ENCODE peak calls at places on chromosomes 12 and 14, in six cellular contexts. One of them, this sample, is unnamed.
A peak's percentile ranks its signal among the peaks of the same experiment; 100 is the strongest.

GRCh38 chr14:82710257-82710841 is 1176.7 kb upstream of the SEL1L start:
- DNase-seq in astrocyte of the cerebellum: peak; percentile 61
- DNase-seq in fibroblast of lung: peak; percentile 75
- DNase-seq in fibroblast of mammary gland: peak; percentile 74
- DNase-seq in transverse colon: peak; percentile 30
- DNase-seq in Peyer's patch: no peak
- DNase-seq in this sample: peak; percentile 81

GRCh38 chr12:55728185-55728931 is 451 bp downstream of the CD63 start:
- DNase-seq in fibroblast of lung: peak; percentile 70
- DNase-seq in transverse colon: peak; percentile 81
- DNase-seq in fibroblast of mammary gland: no peak
- DNase-seq in Peyer's patch: peak; percentile 83
- DNase-seq in astrocyte of the cerebellum: no peak
- DNase-seq in this sample: peak; percentile 44

GRCh38 chr12:122545855-122546254 is 18.8 kb downstream of the KNTC1 start:
- DNase-seq in transverse colon: no peak
- DNase-seq in fibroblast of mammary gland: no peak
- DNase-seq in fibroblast of lung: no peak
- DNase-seq in astrocyte of the cerebellum: no peak
- DNase-seq in Peyer's patch: no peak
- DNase-seq in this sample: no peak

GRCh38 chr12:45566257-45566656 is 163.2 kb upstream of the ARID2 start:
- DNase-seq in astrocyte of the cerebellum: no peak
- DNase-seq in transverse colon: no peak
- DNase-seq in Peyer's patch: no peak
- DNase-seq in fibroblast of lung: no peak
- DNase-seq in fibroblast of mammary gland: no peak
- DNase-seq in this sample: no peak

GRCh38 chr12:39867631-39868030 is 238.2 kb downstream of the SLC2A13 start:
- DNase-seq in transverse colon: no peak
- DNase-seq in fibroblast of mammary gland: peak; percentile 3
- DNase-seq in Peyer's patch: no peak
- DNase-seq in fibroblast of lung: no peak
- DNase-seq in astrocyte of the cerebellum: no peak
- DNase-seq in this sample: no peak

GRCh38 chr12:1083888-1084262 is 92.9 kb downstream of the ERC1 start:
- DNase-seq in Peyer's patch: no peak
- DNase-seq in transverse colon: no peak
- DNase-seq in fibroblast of lung: peak; percentile 81
- DNase-seq in fibroblast of mammary gland: peak; percentile 79
- DNase-seq in astrocyte of the cerebellum: peak; percentile 45
- DNase-seq in this sample: no peak

GRCh38 chr14:75126121-75126544 is 715 bp downstream of the NEK9 start:
- DNase-seq in fibroblast of lung: peak; percentile 2
- DNase-seq in Peyer's patch: no peak
- DNase-seq in transverse colon: no peak
- DNase-seq in astrocyte of the cerebellum: no peak
- DNase-seq in fibroblast of mammary gland: no peak
- DNase-seq in this sample: no peak

GRCh38 chr12:71441836-71442566 is 2.4 kb downstream of the LGR5 start:
- DNase-seq in fibroblast of mammary gland: no peak
- DNase-seq in astrocyte of the cerebellum: no peak
- DNase-seq in transverse colon: no peak
- DNase-seq in fibroblast of lung: no peak
- DNase-seq in Peyer's patch: no peak
- DNase-seq in this sample: no peak

GRCh38 chr12:106564678-106565329 is 18.0 kb upstream of the RFX4 start:
- DNase-seq in fibroblast of mammary gland: no peak
- DNase-seq in fibroblast of lung: no peak
- DNase-seq in transverse colon: no peak
- DNase-seq in Peyer's patch: no peak
- DNase-seq in astrocyte of the cerebellum: no peak
- DNase-seq in this sample: peak; percentile 59

GRCh38 chr14:69439516-69440270 is 41.2 kb downstream of the SLC39A9 start:
- DNase-seq in fibroblast of mammary gland: no peak
- DNase-seq in fibroblast of lung: no peak
- DNase-seq in astrocyte of the cerebellum: no peak
- DNase-seq in Peyer's patch: no peak
- DNase-seq in transverse colon: no peak
- DNase-seq in this sample: no peak

GRCh38 chr12:124397399-124397679 is 102.4 kb downstream of the RFLNA start:
- DNase-seq in fibroblast of lung: no peak
- DNase-seq in fibroblast of mammary gland: no peak
- DNase-seq in transverse colon: no peak
- DNase-seq in astrocyte of the cerebellum: no peak
- DNase-seq in Peyer's patch: no peak
- DNase-seq in this sample: no peak

GRCh38 chr14:36504805-36505192 is 15.2 kb downstream of the NKX2-1 start:
- DNase-seq in Peyer's patch: no peak
- DNase-seq in transverse colon: no peak
- DNase-seq in fibroblast of mammary gland: no peak
- DNase-seq in astrocyte of the cerebellum: no peak
- DNase-seq in fibroblast of lung: no peak
- DNase-seq in this sample: no peak

GRCh38 chr12:93151079-93151759 is 222.1 kb upstream of the EEA1 start:
- DNase-seq in Peyer's patch: peak; percentile 64
- DNase-seq in fibroblast of lung: no peak
- DNase-seq in astrocyte of the cerebellum: no peak
- DNase-seq in fibroblast of mammary gland: no peak
- DNase-seq in transverse colon: no peak
- DNase-seq in this sample: no peak

GRCh38 chr12:39272934-39273770 is 169.8 kb downstream of the KIF21A start:
- DNase-seq in astrocyte of the cerebellum: peak; percentile 24
- DNase-seq in fibroblast of mammary gland: peak; percentile 42
- DNase-seq in fibroblast of lung: peak; percentile 41
- DNase-seq in transverse colon: peak; percentile 20
- DNase-seq in Peyer's patch: peak; percentile 51
- DNase-seq in this sample: peak; percentile 49

GRCh38 chr12:946656-947055 is 2.8 kb downstream of the RAD52 start:
- DNase-seq in astrocyte of the cerebellum: no peak
- DNase-seq in transverse colon: no peak
- DNase-seq in fibroblast of mammary gland: peak; percentile 44
- DNase-seq in fibroblast of lung: peak; percentile 34
- DNase-seq in Peyer's patch: no peak
- DNase-seq in this sample: peak; percentile 40

GRCh38 chr12:124915249-124916236 is 1.1 kb upstream of the UBC start:
- DNase-seq in astrocyte of the cerebellum: no peak
- DNase-seq in Peyer's patch: peak; percentile 80
- DNase-seq in fibroblast of mammary gland: peak; percentile 35
- DNase-seq in fibroblast of lung: peak; percentile 51
- DNase-seq in transverse colon: peak; percentile 73
- DNase-seq in this sample: peak; percentile 60

GRCh38 chr12:114904254-114905003 is 220.5 kb upstream of the TBX3 start:
- DNase-seq in transverse colon: no peak
- DNase-seq in fibroblast of lung: peak; percentile 65
- DNase-seq in Peyer's patch: no peak
- DNase-seq in astrocyte of the cerebellum: no peak
- DNase-seq in fibroblast of mammary gland: peak; percentile 86
- DNase-seq in this sample: peak; percentile 36

GRCh38 chr12:1619599-1619998 is 9.4 kb upstream of the WNT5B start:
- DNase-seq in astrocyte of the cerebellum: no peak
- DNase-seq in Peyer's patch: peak; percentile 56
- DNase-seq in transverse colon: peak; percentile 35
- DNase-seq in fibroblast of lung: no peak
- DNase-seq in fibroblast of mammary gland: peak; percentile 21
- DNase-seq in this sample: no peak

GRCh38 chr14:62251237-62251636 is 489.0 kb downstream of the SNAPC1 start:
- DNase-seq in fibroblast of lung: no peak
- DNase-seq in astrocyte of the cerebellum: no peak
- DNase-seq in transverse colon: no peak
- DNase-seq in fibroblast of mammary gland: no peak
- DNase-seq in Peyer's patch: no peak
- DNase-seq in this sample: no peak

GRCh38 chr12:18752947-18753346 is 15.0 kb downstream of the CAPZA3 start:
- DNase-seq in astrocyte of the cerebellum: no peak
- DNase-seq in fibroblast of mammary gland: no peak
- DNase-seq in fibroblast of lung: no peak
- DNase-seq in transverse colon: no peak
- DNase-seq in Peyer's patch: no peak
- DNase-seq in this sample: no peak

GRCh38 chr12:123713398-123714301 is 1.5 kb downstream of the ATP6V0A2 start:
- DNase-seq in Peyer's patch: peak; percentile 57
- DNase-seq in fibroblast of lung: no peak
- DNase-seq in astrocyte of the cerebellum: no peak
- DNase-seq in fibroblast of mammary gland: peak; percentile 17
- DNase-seq in transverse colon: peak; percentile 37
- DNase-seq in this sample: peak; percentile 35

GRCh38 chr12:82474798-82475184 is 116.5 kb downstream of the METTL25 start:
- DNase-seq in astrocyte of the cerebellum: no peak
- DNase-seq in fibroblast of lung: no peak
- DNase-seq in fibroblast of mammary gland: no peak
- DNase-seq in Peyer's patch: no peak
- DNase-seq in transverse colon: no peak
- DNase-seq in this sample: peak; percentile 41

GRCh38 chr12:98355322-98355721 is 160.1 kb upstream of the TMPO start:
- DNase-seq in fibroblast of lung: no peak
- DNase-seq in fibroblast of mammary gland: peak; percentile 27
- DNase-seq in Peyer's patch: no peak
- DNase-seq in transverse colon: no peak
- DNase-seq in astrocyte of the cerebellum: no peak
- DNase-seq in this sample: peak; percentile 94

GRCh38 chr14:101854366-101854765 is 92.9 kb downstream of the PPP2R5C start:
- DNase-seq in fibroblast of lung: no peak
- DNase-seq in Peyer's patch: no peak
- DNase-seq in fibroblast of mammary gland: no peak
- DNase-seq in astrocyte of the cerebellum: no peak
- DNase-seq in transverse colon: peak; percentile 44
- DNase-seq in this sample: peak; percentile 20

GRCh38 chr12:120581998-120582397 is 796 bp upstream of the POP5 start:
- DNase-seq in transverse colon: no peak
- DNase-seq in astrocyte of the cerebellum: no peak
- DNase-seq in Peyer's patch: no peak
- DNase-seq in fibroblast of lung: no peak
- DNase-seq in fibroblast of mammary gland: peak; percentile 40
- DNase-seq in this sample: peak; percentile 9

GRCh38 chr14:25308244-25308643 is 258.3 kb upstream of the STXBP6 start:
- DNase-seq in Peyer's patch: no peak
- DNase-seq in transverse colon: peak; percentile 39
- DNase-seq in astrocyte of the cerebellum: no peak
- DNase-seq in fibroblast of lung: no peak
- DNase-seq in fibroblast of mammary gland: peak; percentile 4
- DNase-seq in this sample: peak; percentile 1

DNA sequence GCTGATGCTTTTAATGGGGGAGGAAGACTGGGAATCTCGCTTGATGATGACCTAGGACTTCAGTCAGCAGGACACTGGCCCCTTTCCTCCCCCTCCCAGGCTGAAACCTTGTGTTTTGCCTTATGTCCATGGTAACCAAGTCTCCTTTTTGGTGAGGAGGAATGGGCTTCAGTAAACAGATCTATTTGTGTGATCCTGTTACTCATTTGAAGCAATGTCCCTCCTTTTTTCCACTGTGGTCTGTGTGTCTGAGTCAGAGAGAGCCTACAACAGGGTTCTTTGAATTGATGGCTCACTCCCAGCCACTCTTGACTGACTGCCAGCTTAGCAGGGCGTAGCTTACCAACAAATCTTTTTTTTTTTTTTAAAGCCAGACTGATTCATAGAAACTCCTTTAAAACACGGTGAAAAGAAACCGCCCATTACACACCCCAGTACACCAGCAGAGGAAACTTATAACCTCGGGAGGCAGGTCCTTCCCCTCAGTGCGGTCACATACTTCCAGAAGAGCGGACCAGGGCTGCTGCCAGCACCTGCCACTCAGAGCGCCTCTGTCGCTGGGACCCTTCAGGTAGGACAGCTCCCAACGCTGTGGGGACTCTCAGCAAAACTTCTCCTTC is at the start of gene EMP1:
- DNase-seq in astrocyte of the cerebellum: peak; percentile 100
- DNase-seq in transverse colon: peak; percentile 93
- DNase-seq in fibroblast of mammary gland: peak; percentile 100
- DNase-seq in fibroblast of lung: peak; percentile 100
- DNase-seq in Peyer's patch: peak; percentile 96
- DNase-seq in this sample: peak; percentile 100
- H3K4me3 ChIP-seq in astrocyte of the cerebellum: peak within 1 kb of the TSS; percentile 75
- H3K4me3 ChIP-seq in transverse colon: peak within 1 kb of the TSS; percentile 50
- H3K4me3 ChIP-seq in fibroblast of mammary gland: peak within 1 kb of the TSS; percentile 93
- H3K4me3 ChIP-seq in fibroblast of lung: peak within 1 kb of the TSS; percentile 97
- H3K4me3 ChIP-seq in Peyer's patch: peak within 1 kb of the TSS; percentile 37
- H3K4me3 ChIP-seq in this sample: peak within 1 kb of the TSS; percentile 76

GRCh38 chr12:25458047-25458552 is 95.0 kb downstream of the LMNTD1 start:
- DNase-seq in fibroblast of mammary gland: peak; percentile 98
- DNase-seq in Peyer's patch: no peak
- DNase-seq in astrocyte of the cerebellum: peak; percentile 89
- DNase-seq in fibroblast of lung: peak; percentile 96
- DNase-seq in transverse colon: no peak
- DNase-seq in this sample: peak; percentile 96
- TF ChIP-seq CTCF in fibroblast of mammary gland: no peak
- TF ChIP-seq CTCF in Peyer's patch: no peak
- TF ChIP-seq CTCF in astrocyte of the cerebellum: no peak
- TF ChIP-seq CTCF in fibroblast of lung: no peak
- TF ChIP-seq CTCF in transverse colon: no peak
- TF ChIP-seq CTCF in this sample: no peak

GRCh38 chr14:95185452-95186392 is 28.4 kb upstream of the DICER1 start:
- DNase-seq in fibroblast of mammary gland: peak; percentile 79
- DNase-seq in Peyer's patch: peak; percentile 62
- DNase-seq in transverse colon: peak; percentile 53
- DNase-seq in fibroblast of lung: peak; percentile 58
- DNase-seq in astrocyte of the cerebellum: no peak
- DNase-seq in this sample: no peak
- H3K4me3 ChIP-seq in fibroblast of mammary gland: no peak overlapping the region
- H3K4me3 ChIP-seq in Peyer's patch: no peak overlapping the region
- H3K4me3 ChIP-seq in transverse colon: no peak overlapping the region
- H3K4me3 ChIP-seq in fibroblast of lung: no peak overlapping the region
- H3K4me3 ChIP-seq in astrocyte of the cerebellum: no peak overlapping the region
- H3K4me3 ChIP-seq in this sample: no peak overlapping the region

GRCh38 chr14:59199614-59200013 is 11.1 kb downstream of the DAAM1 start:
- DNase-seq in Peyer's patch: no peak
- DNase-seq in fibroblast of lung: no peak
- DNase-seq in fibroblast of mammary gland: no peak
- DNase-seq in astrocyte of the cerebellum: no peak
- DNase-seq in transverse colon: no peak
- DNase-seq in this sample: no peak

GRCh38 chr14:59197695-59198262 is 9.3 kb downstream of the DAAM1 start:
- DNase-seq in fibroblast of lung: no peak
- DNase-seq in astrocyte of the cerebellum: no peak
- DNase-seq in fibroblast of mammary gland: no peak
- DNase-seq in Peyer's patch: no peak
- DNase-seq in transverse colon: no peak
- DNase-seq in this sample: no peak

GRCh38 chr14:59202031-59202430 is 13.6 kb downstream of the DAAM1 start:
- DNase-seq in astrocyte of the cerebellum: no peak
- DNase-seq in Peyer's patch: no peak
- DNase-seq in fibroblast of lung: no peak
- DNase-seq in transverse colon: no peak
- DNase-seq in fibroblast of mammary gland: no peak
- DNase-seq in this sample: no peak

GRCh38 chr14:59200214-59200613 is 11.7 kb downstream of the DAAM1 start:
- DNase-seq in fibroblast of lung: no peak
- DNase-seq in astrocyte of the cerebellum: no peak
- DNase-seq in Peyer's patch: no peak
- DNase-seq in fibroblast of mammary gland: no peak
- DNase-seq in transverse colon: no peak
- DNase-seq in this sample: no peak

DNA sequence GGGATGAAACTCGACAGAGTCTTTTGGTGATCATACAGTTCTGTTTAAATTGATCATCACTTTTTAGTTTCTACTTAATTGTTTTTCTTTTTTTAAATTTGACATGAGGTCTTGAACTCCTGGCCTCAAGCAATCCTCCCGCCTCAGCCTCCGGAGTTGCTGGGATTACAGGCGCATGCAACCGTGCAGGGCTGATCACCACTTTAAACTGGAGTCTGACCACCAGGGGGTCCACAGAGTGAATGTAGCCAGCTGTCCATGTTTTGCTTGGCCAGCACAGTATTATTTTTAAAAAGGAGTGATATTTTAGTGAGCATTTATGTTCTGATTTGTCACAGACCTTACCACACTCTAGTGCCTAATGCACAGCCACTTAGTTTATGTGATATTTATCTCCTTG is 10.7 kb downstream of the DAAM1 start:
- DNase-seq in transverse colon: no peak
- DNase-seq in Peyer's patch: no peak
- DNase-seq in astrocyte of the cerebellum: no peak
- DNase-seq in fibroblast of lung: no peak
- DNase-seq in fibroblast of mammary gland: no peak
- DNase-seq in this sample: no peak
- TF ChIP-seq CTCF in transverse colon: no peak
- TF ChIP-seq CTCF in Peyer's patch: no peak
- TF ChIP-seq CTCF in astrocyte of the cerebellum: no peak
- TF ChIP-seq CTCF in fibroblast of lung: no peak
- TF ChIP-seq CTCF in fibroblast of mammary gland: no peak
- TF ChIP-seq CTCF in this sample: no peak